ENCODE peak calls at places on chromosomes 6 and 20, in four cellular contexts. I is fibroblast of the aortic adventitia; V is foreskin fibroblast; F is naive thymus-derived CD4-positive, alpha-beta T cell. E is an unnamed sample.

GRCh38 chr6:30263734-30264133 is 50.5 kb upstream of the TRIM26 start:
- DNase-seq in V (peak), I (peak), F (no peak), E (no peak)

GRCh38 chr6:41156771-41157170 is 2.6 kb upstream of the TREML1 start:
- DNase-seq in V (no peak), F (no peak), I (no peak), E (no peak)

GRCh38 chr20:44644384-44645131 is 6.9 kb downstream of the ADA start:
- DNase-seq in V (no peak), I (no peak), F (peak), E (peak)

GRCh38 chr20:63525185-63525584 is 4.6 kb downstream of the PPDPF start:
- DNase-seq in V (no peak), F (no peak), I (no peak), E (no peak)

GRCh38 chr6:40672118-40672517 is 85.0 kb upstream of the LRFN2 start:
- DNase-seq in V (no peak), F (no peak), I (no peak), E (no peak)

GRCh38 chr6:168607272-168608112 is 166.5 kb downstream of the SMOC2 start:
- DNase-seq in V (no peak), F (no peak), I (no peak), E (no peak)

GRCh38 chr6:137341721-137342195 is 122.6 kb upstream of the IFNGR1 start:
- DNase-seq in I (peak), F (peak), V (peak), E (no peak)

GRCh38 chr6:37820713-37821069 is 1.2 kb downstream of the ZFAND3 start:
- DNase-seq in I (no peak), V (no peak), F (no peak), E (no peak)

E was measured in activated T-helper 2 cell treated with anti-CD3 and anti-CD28 coated beads, Interferon-gamma antibody, Interleukin-2, Interleukin-4, amounts not matched to agents 10 μg/mL and 5 μg/mL and 100 μg/mL, durations not matched to agents 14 hours and 24 hours and 36 hours.